ENCODE peak calls at places on chromosomes 4 and X, in seven cellular contexts. One of them, this sample, is unnamed.
A peak's percentile ranks its signal among the peaks of the same experiment; 100 is the strongest.

GRCh38 chr4:2796261-2797187 is 3.6 kb downstream of the SH3BP2 start:
- DNase-seq in brain microvascular endothelial cell: no peak
- DNase-seq in COR-L47: peak; percentile 76
- DNase-seq in smooth muscle cell of the brain vasculature: peak; percentile 56
- DNase-seq in osteoblast: peak; percentile 87
- DNase-seq in heart right ventricle: no peak
- DNase-seq in LoVo: peak; percentile 85
- DNase-seq in this sample: peak; percentile 49

GRCh38 chr4:16225996-16226815 is at the start of gene TAPT1:
- DNase-seq in heart right ventricle: peak; percentile 85
- DNase-seq in LoVo: peak; percentile 71
- DNase-seq in COR-L47: peak; percentile 58
- DNase-seq in brain microvascular endothelial cell: peak; percentile 36
- DNase-seq in smooth muscle cell of the brain vasculature: no peak
- DNase-seq in osteoblast: peak; percentile 97
- DNase-seq in this sample: peak; percentile 87

GRCh38 chr4:39699676-39700409 is 1.9 kb downstream of the UBE2K start:
- DNase-seq in LoVo: no peak
- DNase-seq in COR-L47: no peak
- DNase-seq in smooth muscle cell of the brain vasculature: no peak
- DNase-seq in brain microvascular endothelial cell: no peak
- DNase-seq in osteoblast: peak; percentile 80
- DNase-seq in heart right ventricle: no peak
- DNase-seq in this sample: no peak

GRCh38 chr4:150268444-150268843 is 190.2 kb downstream of the DCLK2 start:
- DNase-seq in LoVo: no peak
- DNase-seq in COR-L47: no peak
- DNase-seq in brain microvascular endothelial cell: no peak
- DNase-seq in smooth muscle cell of the brain vasculature: peak; percentile 31
- DNase-seq in heart right ventricle: no peak
- DNase-seq in osteoblast: no peak
- DNase-seq in this sample: no peak

GRCh38 chr4:113659127-113659526 is 102.4 kb downstream of the CAMK2D start:
- DNase-seq in osteoblast: no peak
- DNase-seq in smooth muscle cell of the brain vasculature: no peak
- DNase-seq in brain microvascular endothelial cell: no peak
- DNase-seq in heart right ventricle: no peak
- DNase-seq in LoVo: no peak
- DNase-seq in COR-L47: no peak
- DNase-seq in this sample: no peak

GRCh38 chr4:69727924-69728323 is 32.5 kb downstream of the SULT1B1 start:
- DNase-seq in osteoblast: no peak
- DNase-seq in heart right ventricle: no peak
- DNase-seq in smooth muscle cell of the brain vasculature: no peak
- DNase-seq in COR-L47: no peak
- DNase-seq in LoVo: no peak
- DNase-seq in brain microvascular endothelial cell: no peak
- DNase-seq in this sample: no peak

GRCh38 chr4:82388405-82388804 is 14.6 kb upstream of the HNRNPD start:
- DNase-seq in heart right ventricle: no peak
- DNase-seq in COR-L47: no peak
- DNase-seq in LoVo: no peak
- DNase-seq in smooth muscle cell of the brain vasculature: no peak
- DNase-seq in osteoblast: no peak
- DNase-seq in brain microvascular endothelial cell: no peak
- DNase-seq in this sample: no peak

GRCh38 chr4:167021545-167022155 is 212.6 kb downstream of the SPOCK3 start:
- DNase-seq in osteoblast: no peak
- DNase-seq in heart right ventricle: peak; percentile 17
- DNase-seq in smooth muscle cell of the brain vasculature: peak; percentile 52
- DNase-seq in COR-L47: peak; percentile 63
- DNase-seq in brain microvascular endothelial cell: peak; percentile 74
- DNase-seq in LoVo: peak; percentile 66
- DNase-seq in this sample: peak; percentile 40

GRCh38 chr4:108651068-108651794 is 832 bp downstream of the OSTC start:
- DNase-seq in osteoblast: peak; percentile 77
- DNase-seq in LoVo: peak; percentile 40
- DNase-seq in brain microvascular endothelial cell: peak; percentile 63
- DNase-seq in heart right ventricle: no peak
- DNase-seq in COR-L47: no peak
- DNase-seq in smooth muscle cell of the brain vasculature: peak; percentile 41
- DNase-seq in this sample: no peak

GRCh38 chr4:12949719-12950118 is 534.4 kb downstream of the RAB28 start:
- DNase-seq in LoVo: no peak
- DNase-seq in brain microvascular endothelial cell: no peak
- DNase-seq in smooth muscle cell of the brain vasculature: no peak
- DNase-seq in heart right ventricle: no peak
- DNase-seq in COR-L47: no peak
- DNase-seq in osteoblast: no peak
- DNase-seq in this sample: no peak

GRCh38 chr4:38993683-38994082 is 38.5 kb downstream of the TMEM156 start:
- DNase-seq in LoVo: no peak
- DNase-seq in COR-L47: no peak
- DNase-seq in heart right ventricle: no peak
- DNase-seq in osteoblast: no peak
- DNase-seq in smooth muscle cell of the brain vasculature: no peak
- DNase-seq in brain microvascular endothelial cell: no peak
- DNase-seq in this sample: no peak

GRCh38 chr4:121308328-121308663 is 72.5 kb downstream of the QRFPR start:
- DNase-seq in smooth muscle cell of the brain vasculature: no peak
- DNase-seq in heart right ventricle: no peak
- DNase-seq in LoVo: no peak
- DNase-seq in COR-L47: no peak
- DNase-seq in osteoblast: no peak
- DNase-seq in brain microvascular endothelial cell: no peak
- DNase-seq in this sample: no peak

GRCh38 chrX:123153846-123154335 is 30.2 kb upstream of the GRIA3 start:
- DNase-seq in COR-L47: no peak
- DNase-seq in brain microvascular endothelial cell: no peak
- DNase-seq in smooth muscle cell of the brain vasculature: no peak
- DNase-seq in osteoblast: peak; percentile 21
- DNase-seq in heart right ventricle: no peak
- DNase-seq in LoVo: no peak
- DNase-seq in this sample: no peak

GRCh38 chr4:111028829-111029228 is 406.0 kb upstream of the PITX2 start:
- DNase-seq in osteoblast: no peak
- DNase-seq in LoVo: no peak
- DNase-seq in smooth muscle cell of the brain vasculature: no peak
- DNase-seq in heart right ventricle: no peak
- DNase-seq in COR-L47: no peak
- DNase-seq in brain microvascular endothelial cell: no peak
- DNase-seq in this sample: no peak

GRCh38 chr4:74456056-74456744 is 11.3 kb downstream of the AREG start:
- DNase-seq in LoVo: peak; percentile 46
- DNase-seq in brain microvascular endothelial cell: no peak
- DNase-seq in heart right ventricle: no peak
- DNase-seq in smooth muscle cell of the brain vasculature: no peak
- DNase-seq in COR-L47: no peak
- DNase-seq in osteoblast: no peak
- DNase-seq in this sample: no peak

GRCh38 chr4:3524349-3524748 is 7.9 kb downstream of the LRPAP1 start:
- DNase-seq in osteoblast: no peak
- DNase-seq in brain microvascular endothelial cell: no peak
- DNase-seq in heart right ventricle: peak; percentile 3
- DNase-seq in smooth muscle cell of the brain vasculature: no peak
- DNase-seq in COR-L47: no peak
- DNase-seq in LoVo: no peak
- DNase-seq in this sample: peak; percentile 21

GRCh38 chr4:145485120-145485519 is 3.5 kb downstream of the SMAD1 start:
- DNase-seq in brain microvascular endothelial cell: no peak
- DNase-seq in COR-L47: no peak
- DNase-seq in heart right ventricle: no peak
- DNase-seq in osteoblast: no peak
- DNase-seq in LoVo: no peak
- DNase-seq in smooth muscle cell of the brain vasculature: no peak
- DNase-seq in this sample: no peak

GRCh38 chr4:39169426-39169825 is 12.9 kb upstream of the WDR19 start:
- DNase-seq in osteoblast: peak; percentile 51
- DNase-seq in brain microvascular endothelial cell: peak; percentile 24
- DNase-seq in heart right ventricle: no peak
- DNase-seq in smooth muscle cell of the brain vasculature: no peak
- DNase-seq in LoVo: peak; percentile 16
- DNase-seq in COR-L47: no peak
- DNase-seq in this sample: no peak

GRCh38 chr4:22345055-22345454 is 170.8 kb downstream of the ADGRA3 start:
- DNase-seq in smooth muscle cell of the brain vasculature: no peak
- DNase-seq in osteoblast: no peak
- DNase-seq in heart right ventricle: no peak
- DNase-seq in brain microvascular endothelial cell: no peak
- DNase-seq in LoVo: no peak
- DNase-seq in COR-L47: no peak
- DNase-seq in this sample: no peak

GRCh38 chrX:28498658-28499057 is 88.6 kb upstream of the IL1RAPL1 start:
- DNase-seq in COR-L47: no peak
- DNase-seq in brain microvascular endothelial cell: no peak
- DNase-seq in heart right ventricle: no peak
- DNase-seq in osteoblast: no peak
- DNase-seq in LoVo: peak; percentile 47
- DNase-seq in smooth muscle cell of the brain vasculature: no peak
- DNase-seq in this sample: no peak

GRCh38 chr4:175790067-175790466 is 22.0 kb downstream of the GPM6A start:
- DNase-seq in COR-L47: peak; percentile 61
- DNase-seq in heart right ventricle: no peak
- DNase-seq in LoVo: no peak
- DNase-seq in brain microvascular endothelial cell: no peak
- DNase-seq in osteoblast: no peak
- DNase-seq in smooth muscle cell of the brain vasculature: no peak
- DNase-seq in this sample: no peak

GRCh38 chr4:106422766-106423165 is 54.2 kb upstream of the GIMD1 start:
- DNase-seq in LoVo: no peak
- DNase-seq in heart right ventricle: no peak
- DNase-seq in osteoblast: no peak
- DNase-seq in COR-L47: no peak
- DNase-seq in brain microvascular endothelial cell: no peak
- DNase-seq in smooth muscle cell of the brain vasculature: no peak
- DNase-seq in this sample: no peak

GRCh38 chr4:135353008-135353407 is 1151.4 kb upstream of the PABPC4L start:
- DNase-seq in smooth muscle cell of the brain vasculature: no peak
- DNase-seq in osteoblast: no peak
- DNase-seq in LoVo: no peak
- DNase-seq in heart right ventricle: no peak
- DNase-seq in brain microvascular endothelial cell: no peak
- DNase-seq in COR-L47: no peak
- DNase-seq in this sample: no peak

GRCh38 chr4:102734591-102735385 is 26.0 kb downstream of the MANBA start:
- DNase-seq in LoVo: no peak
- DNase-seq in osteoblast: no peak
- DNase-seq in COR-L47: no peak
- DNase-seq in smooth muscle cell of the brain vasculature: no peak
- DNase-seq in brain microvascular endothelial cell: peak; percentile 37
- DNase-seq in heart right ventricle: no peak
- DNase-seq in this sample: no peak

GRCh38 chr4:40614031-40614430 is 15.6 kb downstream of the RBM47 start:
- DNase-seq in heart right ventricle: no peak
- DNase-seq in osteoblast: no peak
- DNase-seq in COR-L47: no peak
- DNase-seq in smooth muscle cell of the brain vasculature: no peak
- DNase-seq in LoVo: no peak
- DNase-seq in brain microvascular endothelial cell: no peak
- DNase-seq in this sample: no peak

GRCh38 chr4:3037957-3038451 is 36.3 kb downstream of the HTT-AS start:
- DNase-seq in heart right ventricle: peak; percentile 65
- DNase-seq in COR-L47: peak; percentile 66
- DNase-seq in smooth muscle cell of the brain vasculature: no peak
- DNase-seq in osteoblast: peak; percentile 39
- DNase-seq in brain microvascular endothelial cell: no peak
- DNase-seq in LoVo: no peak
- DNase-seq in this sample: no peak

GRCh38 chr4:71141125-71141524 is 147.7 kb downstream of the DCK start:
- DNase-seq in brain microvascular endothelial cell: no peak
- DNase-seq in COR-L47: no peak
- DNase-seq in LoVo: no peak
- DNase-seq in heart right ventricle: no peak
- DNase-seq in smooth muscle cell of the brain vasculature: no peak
- DNase-seq in osteoblast: no peak
- DNase-seq in this sample: no peak

GRCh38 chrX:53323196-53323595 is 41.8 kb upstream of the IQSEC2 start:
- DNase-seq in LoVo: no peak
- DNase-seq in osteoblast: no peak
- DNase-seq in smooth muscle cell of the brain vasculature: no peak
- DNase-seq in heart right ventricle: no peak
- DNase-seq in brain microvascular endothelial cell: no peak
- DNase-seq in COR-L47: no peak
- DNase-seq in this sample: no peak

GRCh38 chrX:119984652-119985051 is 41.1 kb upstream of the NKAP start:
- DNase-seq in COR-L47: no peak
- DNase-seq in smooth muscle cell of the brain vasculature: no peak
- DNase-seq in brain microvascular endothelial cell: no peak
- DNase-seq in osteoblast: no peak
- DNase-seq in heart right ventricle: no peak
- DNase-seq in LoVo: peak; percentile 1
- DNase-seq in this sample: no peak

GRCh38 chr4:103111598-103111997 is 12.0 kb upstream of the BDH2 start:
- DNase-seq in brain microvascular endothelial cell: no peak
- DNase-seq in LoVo: no peak
- DNase-seq in smooth muscle cell of the brain vasculature: no peak
- DNase-seq in osteoblast: no peak
- DNase-seq in COR-L47: no peak
- DNase-seq in heart right ventricle: no peak
- DNase-seq in this sample: no peak

GRCh38 chr4:8341691-8342090 is 72.1 kb downstream of the HTRA3 start:
- DNase-seq in osteoblast: no peak
- DNase-seq in brain microvascular endothelial cell: no peak
- DNase-seq in COR-L47: no peak
- DNase-seq in LoVo: no peak
- DNase-seq in smooth muscle cell of the brain vasculature: no peak
- DNase-seq in heart right ventricle: peak; percentile 74
- DNase-seq in this sample: peak; percentile 56

GRCh38 chrX:48458711-48459110 is 11.3 kb downstream of the SLC38A5 start:
- DNase-seq in smooth muscle cell of the brain vasculature: no peak
- DNase-seq in COR-L47: no peak
- DNase-seq in brain microvascular endothelial cell: no peak
- DNase-seq in osteoblast: peak; percentile 72
- DNase-seq in LoVo: no peak
- DNase-seq in heart right ventricle: no peak
- DNase-seq in this sample: no peak

GRCh38 chr4:152115794-152116193 is 355.0 kb upstream of the GATB start:
- DNase-seq in osteoblast: no peak
- DNase-seq in brain microvascular endothelial cell: no peak
- DNase-seq in heart right ventricle: peak; percentile 36
- DNase-seq in LoVo: no peak
- DNase-seq in smooth muscle cell of the brain vasculature: no peak
- DNase-seq in COR-L47: no peak
- DNase-seq in this sample: no peak

GRCh38 chr4:8653326-8654000 is 60.9 kb downstream of the CPZ start:
- DNase-seq in smooth muscle cell of the brain vasculature: no peak
- DNase-seq in brain microvascular endothelial cell: no peak
- DNase-seq in COR-L47: no peak
- DNase-seq in osteoblast: no peak
- DNase-seq in heart right ventricle: no peak
- DNase-seq in LoVo: no peak
- DNase-seq in this sample: no peak

GRCh38 chr4:83112239-83112638 is 2.3 kb downstream of the PLAC8 start:
- DNase-seq in smooth muscle cell of the brain vasculature: no peak
- DNase-seq in heart right ventricle: no peak
- DNase-seq in brain microvascular endothelial cell: no peak
- DNase-seq in LoVo: no peak
- DNase-seq in COR-L47: no peak
- DNase-seq in osteoblast: no peak
- DNase-seq in this sample: no peak

GRCh38 chr4:121277194-121278105 is 103.4 kb downstream of the QRFPR start:
- DNase-seq in brain microvascular endothelial cell: no peak
- DNase-seq in COR-L47: peak; percentile 6
- DNase-seq in smooth muscle cell of the brain vasculature: no peak
- DNase-seq in heart right ventricle: no peak
- DNase-seq in osteoblast: no peak
- DNase-seq in LoVo: no peak
- DNase-seq in this sample: no peak

GRCh38 chr4:157961591-157961990 is 211.2 kb downstream of the GASK1B start:
- DNase-seq in smooth muscle cell of the brain vasculature: no peak
- DNase-seq in LoVo: no peak
- DNase-seq in osteoblast: no peak
- DNase-seq in brain microvascular endothelial cell: no peak
- DNase-seq in COR-L47: no peak
- DNase-seq in heart right ventricle: no peak
- DNase-seq in this sample: no peak

GRCh38 chrX:21691512-21692018 is 33.4 kb upstream of the KLHL34 start:
- DNase-seq in heart right ventricle: no peak
- DNase-seq in COR-L47: no peak
- DNase-seq in LoVo: no peak
- DNase-seq in osteoblast: no peak
- DNase-seq in smooth muscle cell of the brain vasculature: no peak
- DNase-seq in brain microvascular endothelial cell: no peak
- DNase-seq in this sample: no peak

This sample was measured in left lung.